ENCODE peak calls at places on chromosome 18, in seven cellular contexts. One of them, this sample, is unnamed.

GRCh38 chr18:63005306-63005705 is 290.0 kb downstream of the PHLPP1 start:
- DNase-seq in renal cortical epithelial cell: no peak
- DNase-seq in kidney epithelial cell: no peak
- DNase-seq in stomach: no peak
- DNase-seq in GM12891: no peak
- DNase-seq in neural progenitor cell: no peak
- DNase-seq in GOT3: no peak
- DNase-seq in this sample: no peak

GRCh38 chr18:7575465-7576026 is 8.4 kb downstream of the PTPRM start:
- DNase-seq in renal cortical epithelial cell: peak; percentile 39
- DNase-seq in kidney epithelial cell: no peak
- DNase-seq in stomach: no peak
- DNase-seq in GM12891: no peak
- DNase-seq in neural progenitor cell: no peak
- DNase-seq in GOT3: no peak
- DNase-seq in this sample: no peak

GRCh38 chr18:13303761-13304364 is 85.3 kb downstream of the LDLRAD4 start:
- DNase-seq in renal cortical epithelial cell: no peak
- DNase-seq in kidney epithelial cell: no peak
- DNase-seq in stomach: no peak
- DNase-seq in GM12891: no peak
- DNase-seq in neural progenitor cell: no peak
- DNase-seq in GOT3: no peak
- DNase-seq in this sample: no peak

GRCh38 chr18:21599585-21600525 is 649 bp downstream of the ESCO1 start:
- DNase-seq in renal cortical epithelial cell: no peak
- DNase-seq in kidney epithelial cell: no peak
- DNase-seq in stomach: peak; percentile 78
- DNase-seq in GM12891: peak; percentile 61
- DNase-seq in neural progenitor cell: peak; percentile 87
- DNase-seq in GOT3: no peak
- DNase-seq in this sample: peak; percentile 41

GRCh38 chr18:28905509-28905908 is 728.6 kb upstream of the CDH2 start:
- DNase-seq in renal cortical epithelial cell: peak; percentile 25
- DNase-seq in kidney epithelial cell: no peak
- DNase-seq in stomach: no peak
- DNase-seq in GM12891: no peak
- DNase-seq in neural progenitor cell: no peak
- DNase-seq in GOT3: no peak
- DNase-seq in this sample: no peak

GRCh38 chr18:31538837-31539236 is 40.9 kb downstream of the DSG2 start:
- DNase-seq in renal cortical epithelial cell: peak; percentile 61
- DNase-seq in kidney epithelial cell: no peak
- DNase-seq in stomach: no peak
- DNase-seq in GM12891: no peak
- DNase-seq in neural progenitor cell: no peak
- DNase-seq in GOT3: no peak
- DNase-seq in this sample: no peak

GRCh38 chr18:49707594-49707993 is 105.7 kb downstream of the ACAA2 start:
- DNase-seq in renal cortical epithelial cell: no peak
- DNase-seq in kidney epithelial cell: no peak
- DNase-seq in stomach: no peak
- DNase-seq in GM12891: no peak
- DNase-seq in neural progenitor cell: no peak
- DNase-seq in GOT3: no peak
- DNase-seq in this sample: no peak

GRCh38 chr18:64436111-64436510 is 287.2 kb upstream of the LINC00305 start:
- DNase-seq in renal cortical epithelial cell: no peak
- DNase-seq in kidney epithelial cell: no peak
- DNase-seq in stomach: no peak
- DNase-seq in GM12891: no peak
- DNase-seq in neural progenitor cell: no peak
- DNase-seq in GOT3: no peak
- DNase-seq in this sample: no peak

GRCh38 chr18:54957987-54958386 is 1.3 kb downstream of the CCDC68 start:
- DNase-seq in renal cortical epithelial cell: peak; percentile 28
- DNase-seq in kidney epithelial cell: no peak
- DNase-seq in stomach: no peak
- DNase-seq in GM12891: no peak
- DNase-seq in neural progenitor cell: no peak
- DNase-seq in GOT3: no peak
- DNase-seq in this sample: peak; percentile 70

GRCh38 chr18:63379639-63379962 is 12.6 kb upstream of the KDSR start:
- DNase-seq in renal cortical epithelial cell: no peak
- DNase-seq in kidney epithelial cell: no peak
- DNase-seq in stomach: no peak
- DNase-seq in GM12891: no peak
- DNase-seq in neural progenitor cell: no peak
- DNase-seq in GOT3: no peak
- DNase-seq in this sample: no peak

GRCh38 chr18:73952296-73952946 is 195.2 kb downstream of the FBXO15 start:
- DNase-seq in renal cortical epithelial cell: no peak
- DNase-seq in kidney epithelial cell: no peak
- DNase-seq in stomach: no peak
- DNase-seq in GM12891: no peak
- DNase-seq in neural progenitor cell: no peak
- DNase-seq in GOT3: no peak
- DNase-seq in this sample: no peak

GRCh38 chr18:8554354-8554753 is 54.9 kb upstream of the RAB12 start:
- DNase-seq in renal cortical epithelial cell: no peak
- DNase-seq in kidney epithelial cell: no peak
- DNase-seq in stomach: no peak
- DNase-seq in GM12891: no peak
- DNase-seq in neural progenitor cell: no peak
- DNase-seq in GOT3: no peak
- DNase-seq in this sample: no peak

GRCh38 chr18:30034818-30035217 is 1007.7 kb downstream of the DSC3 start:
- DNase-seq in renal cortical epithelial cell: no peak
- DNase-seq in kidney epithelial cell: no peak
- DNase-seq in stomach: no peak
- DNase-seq in GM12891: no peak
- DNase-seq in neural progenitor cell: no peak
- DNase-seq in GOT3: no peak
- DNase-seq in this sample: no peak

GRCh38 chr18:64276736-64277135 is 127.8 kb upstream of the LINC00305 start:
- DNase-seq in renal cortical epithelial cell: no peak
- DNase-seq in kidney epithelial cell: no peak
- DNase-seq in stomach: no peak
- DNase-seq in GM12891: no peak
- DNase-seq in neural progenitor cell: no peak
- DNase-seq in GOT3: no peak
- DNase-seq in this sample: no peak

GRCh38 chr18:63683152-63683551 is 19.6 kb upstream of the SERPINB11 start:
- DNase-seq in renal cortical epithelial cell: peak; percentile 98
- DNase-seq in kidney epithelial cell: peak; percentile 64
- DNase-seq in stomach: peak; percentile 34
- DNase-seq in GM12891: no peak
- DNase-seq in neural progenitor cell: peak; percentile 58
- DNase-seq in GOT3: no peak
- DNase-seq in this sample: peak; percentile 65

GRCh38 chr18:12779043-12779442 is 76.2 kb downstream of the PSMG2 start:
- DNase-seq in renal cortical epithelial cell: no peak
- DNase-seq in kidney epithelial cell: no peak
- DNase-seq in stomach: no peak
- DNase-seq in GM12891: no peak
- DNase-seq in neural progenitor cell: no peak
- DNase-seq in GOT3: no peak
- DNase-seq in this sample: no peak

GRCh38 chr18:74367905-74368304 is 52.3 kb downstream of the C18orf63 start:
- DNase-seq in renal cortical epithelial cell: no peak
- DNase-seq in kidney epithelial cell: no peak
- DNase-seq in stomach: no peak
- DNase-seq in GM12891: no peak
- DNase-seq in neural progenitor cell: no peak
- DNase-seq in GOT3: no peak
- DNase-seq in this sample: no peak

GRCh38 chr18:6729247-6730091 is at the start of gene ARHGAP28:
- DNase-seq in renal cortical epithelial cell: peak; percentile 36
- DNase-seq in kidney epithelial cell: no peak
- DNase-seq in stomach: peak; percentile 70
- DNase-seq in GM12891: peak; percentile 25
- DNase-seq in neural progenitor cell: peak; percentile 96
- DNase-seq in GOT3: peak; percentile 11
- DNase-seq in this sample: peak; percentile 66

GRCh38 chr18:75895135-75895534 is 467.6 kb upstream of the SMIM21 start:
- DNase-seq in renal cortical epithelial cell: no peak
- DNase-seq in kidney epithelial cell: no peak
- DNase-seq in stomach: no peak
- DNase-seq in GM12891: no peak
- DNase-seq in neural progenitor cell: no peak
- DNase-seq in GOT3: no peak
- DNase-seq in this sample: no peak

GRCh38 chr18:13226533-13227144 is 8.1 kb downstream of the LDLRAD4 start:
- DNase-seq in renal cortical epithelial cell: no peak
- DNase-seq in kidney epithelial cell: no peak
- DNase-seq in stomach: no peak
- DNase-seq in GM12891: no peak
- DNase-seq in neural progenitor cell: no peak
- DNase-seq in GOT3: no peak
- DNase-seq in this sample: no peak

GRCh38 chr18:70621710-70622109 is 332.9 kb downstream of the SOCS6 start:
- DNase-seq in renal cortical epithelial cell: no peak
- DNase-seq in kidney epithelial cell: no peak
- DNase-seq in stomach: no peak
- DNase-seq in GM12891: no peak
- DNase-seq in neural progenitor cell: no peak
- DNase-seq in GOT3: no peak
- DNase-seq in this sample: no peak

GRCh38 chr18:48545690-48546365 is 7.0 kb downstream of the CTIF start:
- DNase-seq in renal cortical epithelial cell: no peak
- DNase-seq in kidney epithelial cell: no peak
- DNase-seq in stomach: peak; percentile 31
- DNase-seq in GM12891: no peak
- DNase-seq in neural progenitor cell: peak; percentile 95
- DNase-seq in GOT3: no peak
- DNase-seq in this sample: peak; percentile 50

GRCh38 chr18:79481041-79481790 is 85.5 kb downstream of the NFATC1 start:
- DNase-seq in renal cortical epithelial cell: no peak
- DNase-seq in kidney epithelial cell: no peak
- DNase-seq in stomach: no peak
- DNase-seq in GM12891: no peak
- DNase-seq in neural progenitor cell: no peak
- DNase-seq in GOT3: no peak
- DNase-seq in this sample: no peak

GRCh38 chr18:41966943-41967342 is 11.9 kb downstream of the PIK3C3 start:
- DNase-seq in renal cortical epithelial cell: no peak
- DNase-seq in kidney epithelial cell: no peak
- DNase-seq in stomach: no peak
- DNase-seq in GM12891: no peak
- DNase-seq in neural progenitor cell: no peak
- DNase-seq in GOT3: no peak
- DNase-seq in this sample: no peak

GRCh38 chr18:58975296-58975695 is 110.6 kb downstream of the ZNF532 start:
- DNase-seq in renal cortical epithelial cell: no peak
- DNase-seq in kidney epithelial cell: no peak
- DNase-seq in stomach: no peak
- DNase-seq in GM12891: no peak
- DNase-seq in neural progenitor cell: no peak
- DNase-seq in GOT3: no peak
- DNase-seq in this sample: no peak

GRCh38 chr18:28875059-28875458 is 698.1 kb upstream of the CDH2 start:
- DNase-seq in renal cortical epithelial cell: peak; percentile 89
- DNase-seq in kidney epithelial cell: peak; percentile 16
- DNase-seq in stomach: no peak
- DNase-seq in GM12891: no peak
- DNase-seq in neural progenitor cell: no peak
- DNase-seq in GOT3: no peak
- DNase-seq in this sample: no peak

GRCh38 chr18:4547126-4547525 is 92.0 kb upstream of the DLGAP1 start:
- DNase-seq in renal cortical epithelial cell: no peak
- DNase-seq in kidney epithelial cell: no peak
- DNase-seq in stomach: no peak
- DNase-seq in GM12891: no peak
- DNase-seq in neural progenitor cell: no peak
- DNase-seq in GOT3: no peak
- DNase-seq in this sample: no peak

GRCh38 chr18:43034683-43035500 is 80.6 kb downstream of the RIT2 start:
- DNase-seq in renal cortical epithelial cell: peak; percentile 34
- DNase-seq in kidney epithelial cell: no peak
- DNase-seq in stomach: no peak
- DNase-seq in GM12891: no peak
- DNase-seq in neural progenitor cell: no peak
- DNase-seq in GOT3: no peak
- DNase-seq in this sample: peak; percentile 10

This sample was measured in prostate gland.